ENCODE peak calls at places on chromosomes 6 and 20, in ten cellular contexts. R is NCI-H1436, F is cardiac muscle cell, W is NCI-H526 treated with DMSO at 0.1 percent for 48 hours, Z is right lobe of liver, L is AG09309, P is upper lobe of right lung, Y is body of pancreas, H is EH, B is GM19239. I is an unnamed sample.

GRCh38 chr20:45933231-45934045 is 1.0 kb upstream of the PCIF1 start:
- DNase-seq in R (peak; percentile 75), F (peak; percentile 80), W (peak; percentile 74), Z (peak; percentile 74), L (no peak), P (peak; percentile 80), Y (peak; percentile 75), H (peak; percentile 83), B (peak; percentile 71), I (peak; percentile 94)

GRCh38 chr6:42099340-42100028 is 42.9 kb downstream of the C6orf132 start:
- DNase-seq in R (no peak), F (peak; percentile 72), W (peak; percentile 4), Z (no peak), L (no peak), P (peak; percentile 86), Y (peak; percentile 60), H (peak; percentile 46), B (no peak), I (peak; percentile 89)

GRCh38 chr6:106253194-106253593 is 72.4 kb downstream of the ATG5 start:
- DNase-seq in R (no peak), F (peak; percentile 31), W (no peak), Z (no peak), L (peak; percentile 73), P (no peak), Y (no peak), H (peak; percentile 92), B (no peak), I (peak; percentile 44)

GRCh38 chr6:147201885-147202515 is 2.2 kb upstream of the STXBP5 start:
- DNase-seq in R (peak; percentile 21), F (peak; percentile 53), W (peak; percentile 53), Z (no peak), L (no peak), P (no peak), Y (no peak), H (peak; percentile 66), B (peak; percentile 9), I (no peak)

GRCh38 chr20:48405909-48406308 is 421.9 kb downstream of the PREX1 start:
- DNase-seq in R (no peak), F (no peak), W (no peak), Z (no peak), L (no peak), P (no peak), Y (no peak), H (no peak), B (no peak), I (no peak)

GRCh38 chr6:116008470-116009229 is 52.0 kb downstream of the FRK start:
- DNase-seq in R (no peak), F (peak; percentile 70), W (no peak), Z (no peak), L (no peak), P (no peak), Y (no peak), H (peak; percentile 82), B (no peak), I (no peak)

GRCh38 chr6:136723780-136724179 is 68.5 kb downstream of the MAP3K5 start:
- DNase-seq in R (no peak), F (no peak), W (no peak), Z (no peak), L (no peak), P (peak; percentile 65), Y (peak; percentile 32), H (no peak), B (no peak), I (no peak)

GRCh38 chr6:30441171-30441570 is 48.1 kb upstream of the HLA-E start:
- DNase-seq in R (no peak), F (no peak), W (no peak), Z (no peak), L (no peak), P (no peak), Y (no peak), H (no peak), B (no peak), I (peak; percentile 81)

GRCh38 chr6:32843321-32843978 is 397 bp downstream of the PSMB8 start:
- DNase-seq in R (no peak), F (no peak), W (peak; percentile 46), Z (no peak), L (no peak), P (no peak), Y (no peak), H (no peak), B (no peak), I (no peak)

GRCh38 chr6:28446818-28447511 is 3.7 kb upstream of the ZSCAN23 start:
- DNase-seq in R (no peak), F (peak; percentile 11), W (no peak), Z (no peak), L (no peak), P (no peak), Y (no peak), H (peak; percentile 19), B (no peak), I (no peak)

GRCh38 chr6:43012364-43012763 is 1.4 kb downstream of the MEA1 start:
- DNase-seq in R (no peak), F (no peak), W (no peak), Z (no peak), L (no peak), P (no peak), Y (no peak), H (no peak), B (no peak), I (no peak)

GRCh38 chr20:49659096-49659495 is 54.6 kb downstream of the B4GALT5 start:
- DNase-seq in R (no peak), F (no peak), W (no peak), Z (no peak), L (no peak), P (no peak), Y (no peak), H (no peak), B (no peak), I (no peak)

GRCh38 chr6:42423244-42423643 is 28.5 kb downstream of the TRERF1 start:
- DNase-seq in R (no peak), F (no peak), W (no peak), Z (no peak), L (no peak), P (no peak), Y (no peak), H (no peak), B (peak; percentile 30), I (no peak)

GRCh38 chr6:37048851-37049734 is 43.6 kb downstream of the FGD2 start:
- DNase-seq in R (no peak), F (peak; percentile 90), W (no peak), Z (no peak), L (no peak), P (no peak), Y (peak; percentile 88), H (peak; percentile 90), B (no peak), I (peak; percentile 87)

GRCh38 chr6:118899948-118900347 is 6.0 kb downstream of the ASF1A start:
- DNase-seq in R (no peak), F (no peak), W (no peak), Z (no peak), L (no peak), P (no peak), Y (no peak), H (no peak), B (no peak), I (no peak)

GRCh38 chr6:11668455-11668854 is 110.1 kb downstream of the ADTRP start:
- DNase-seq in R (no peak), F (no peak), W (no peak), Z (no peak), L (no peak), P (no peak), Y (no peak), H (no peak), B (no peak), I (no peak)

I was measured in RWPE1.